ENCODE peak calls at places on chromosome 16, in ten cellular contexts. V is stimulated activated CD4-positive, alpha-beta T cell treated with anti-CD3 and anti-CD28 coated beads, Interleukin-1b, Interleukin-23, amount 100 ng/mL, for 24 hours; A is NCI-H345; B is stimulated activated CD8-positive, alpha-beta memory T cell treated with anti-CD3 and anti-CD28 coated beads, Interleukin-2, amount 100 ng/mL, for 1 hour; G is ecto neural progenitor cell; M is left colon; N is activated CD4-positive, alpha-beta T cell treated with anti-CD3 and anti-CD28 coated beads for 48 hours; S is AG08395; Q is activated naive CD4-positive, alpha-beta T cell treated with anti-CD3 and anti-CD28 coated beads, Interleukin-2, amount 10 ng/mL, durations not matched to agents 7 days and 5 days; E is prostate gland. L is an unnamed sample.

GRCh38 chr16:3106205-3106928 is 6.0 kb upstream of the ZNF205 start:
- DNase-seq in V (peak; percentile 76), A (peak; percentile 95), B (peak; percentile 80), G (peak; percentile 97), M (peak; percentile 94), N (peak; percentile 94), S (peak; percentile 95), Q (peak; percentile 93), E (peak; percentile 93), L (peak; percentile 93)

GRCh38 chr16:88331989-88332920 is 50.5 kb upstream of the ZNF469 start:
- DNase-seq in V (no peak), A (no peak), B (no peak), G (no peak), M (peak; percentile 16), N (no peak), S (peak; percentile 97), Q (no peak), E (peak; percentile 66), L (peak; percentile 72)

GRCh38 chr16:77789646-77790370 is 1.4 kb downstream of the VAT1L start:
- DNase-seq in V (no peak), A (no peak), B (no peak), G (peak; percentile 53), M (no peak), N (no peak), S (no peak), Q (no peak), E (no peak), L (no peak)

GRCh38 chr16:29877266-29877961 is 14.4 kb upstream of the CDIPT start:
- DNase-seq in V (no peak), A (no peak), B (no peak), G (peak; percentile 93), M (no peak), N (peak; percentile 89), S (peak; percentile 24), Q (peak; percentile 66), E (no peak), L (no peak)

GRCh38 chr16:50276128-50276444 is 9.7 kb downstream of the ADCY7 start:
- DNase-seq in V (no peak), A (no peak), B (no peak), G (no peak), M (peak; percentile 8), N (no peak), S (no peak), Q (no peak), E (no peak), L (no peak)

GRCh38 chr16:15043344-15043743 is 12.5 kb downstream of the NTAN1 start:
- DNase-seq in V (no peak), A (no peak), B (no peak), G (no peak), M (no peak), N (no peak), S (peak; percentile 12), Q (no peak), E (no peak), L (no peak)

GRCh38 chr16:54244061-54244886 is 42.3 kb downstream of the IRX3 start:
- DNase-seq in V (no peak), A (no peak), B (no peak), G (no peak), M (no peak), N (no peak), S (no peak), Q (no peak), E (no peak), L (no peak)

GRCh38 chr16:27503662-27504061 is 46.1 kb downstream of the GTF3C1 start:
- DNase-seq in V (no peak), A (no peak), B (no peak), G (no peak), M (no peak), N (no peak), S (no peak), Q (no peak), E (no peak), L (no peak)

GRCh38 chr16:13997933-13998332 is 73.2 kb upstream of the MRTFB start:
- DNase-seq in V (no peak), A (peak; percentile 75), B (no peak), G (no peak), M (peak; percentile 21), N (no peak), S (no peak), Q (peak; percentile 33), E (no peak), L (no peak)

GRCh38 chr16:82152641-82153094 is 17.4 kb downstream of the MPHOSPH6 start:
- DNase-seq in V (no peak), A (no peak), B (no peak), G (no peak), M (peak; percentile 21), N (no peak), S (no peak), Q (no peak), E (peak; percentile 81), L (peak; percentile 51)

GRCh38 chr16:87970206-87970605 is 19.0 kb downstream of the BANP start:
- DNase-seq in V (no peak), A (no peak), B (no peak), G (no peak), M (no peak), N (no peak), S (peak; percentile 43), Q (no peak), E (no peak), L (no peak)

L was measured in ureter.